ENCODE peak calls at places on chromosomes 13 and 19, in four cellular contexts. Z is HCT116, D is K562, U is H1. X is an unnamed sample. For H3K4me1, the result is how much of the 10 kb centered on the place peaks cover.

GRCh38 chr13:80237646-80238045 is 103.3 kb downstream of the SPRY2 start:
- DNase-seq in D (no peak), U (no peak), Z (no peak), X (no peak)

GRCh38 chr19:42283248-42284065 is 14.4 kb downstream of the CIC start:
- DNase-seq in U (peak), Z (peak), D (peak), X (peak)

GRCh38 chr19:41998246-41999020 is 4.4 kb upstream of the ATP1A3 start:
- DNase-seq in Z (peak), D (peak), U (peak), X (no peak)

GRCh38 chr13:45328661-45329105 is 12.3 kb downstream of the TPT1 start:
- DNase-seq in U (no peak), Z (no peak), D (no peak), X (no peak)

GRCh38 chr19:7318176-7318575 is 24.0 kb upstream of the INSR start:
- DNase-seq in U (no peak), D (no peak), Z (no peak), X (no peak)

GRCh38 chr13:73440296-73440895 is 381.6 kb downstream of the KLF5 start:
- DNase-seq in D (no peak), U (no peak), Z (peak), X (no peak)

GRCh38 chr13:23703241-23703640 is 133.0 kb downstream of the TNFRSF19 start:
- DNase-seq in D (no peak), Z (no peak), U (no peak), X (no peak)

GRCh38 chr13:93776936-93777335 is 550.3 kb downstream of the GPC6 start:
- DNase-seq in U (no peak), Z (no peak), D (no peak), X (no peak)

GRCh38 chr19:54850930-54851329 is 687 bp downstream of the KIR3DL2 start:
- DNase-seq in U (no peak), D (no peak), Z (no peak), X (no peak)

GRCh38 chr19:41872384-41872774 is 4.7 kb upstream of the CD79A start:
- DNase-seq in D (peak), Z (no peak), U (no peak), X (no peak)

GRCh38 chr19:40233811-40234389 is 7.4 kb upstream of the CCNP start:
- DNase-seq in Z (no peak), U (no peak), D (no peak), X (no peak)
- TF ChIP-seq EGR1 in Z (no peak), U (no peak), D (no peak), X (no peak)

GRCh38 chr19:19388568-19389555 is 16.6 kb upstream of the GATAD2A start:
- DNase-seq in D (peak), Z (no peak), U (no peak), X (no peak)
- H3K4me1 ChIP-seq in D (under half), Z (under half), U (under half), X (under half)

GRCh38 chr19:17671906-17672305 is 16.2 kb downstream of the UNC13A start:
- DNase-seq in U (peak), D (peak), Z (peak), X (no peak)
- TF ChIP-seq EGR1 in U (no peak), D (no peak), Z (no peak), X (no peak)

GRCh38 chr19:51142119-51142518 is at the start of gene SIGLEC7:
- DNase-seq in D (no peak), Z (no peak), U (no peak), X (no peak)

GRCh38 chr19:51139299-51140018 is 2.6 kb upstream of the SIGLEC7 start:
- DNase-seq in Z (no peak), U (no peak), D (no peak), X (no peak)

GRCh38 chr19:51143486-51143885 is 1.4 kb downstream of the SIGLEC7 start:
- DNase-seq in D (no peak), Z (no peak), U (no peak), X (no peak)

GRCh38 chr19:51140441-51140840 is 1.7 kb upstream of the SIGLEC7 start:
- DNase-seq in U (peak), D (no peak), Z (no peak), X (no peak)

GRCh38 chr19:51141181-51141580 is 920 bp upstream of the SIGLEC7 start:
- DNase-seq in D (no peak), U (no peak), Z (no peak), X (no peak)
- H3K4me1 ChIP-seq in D (under half), U (under half), Z (under half), X (under half)

GRCh38 chr13:113002206-113002821 is 33.3 kb downstream of the MCF2L start:
- DNase-seq in D (no peak), U (peak), Z (no peak), X (no peak)
- TF ChIP-seq EGR1 in D (no peak), U (peak), Z (no peak), X (no peak)

DNA sequence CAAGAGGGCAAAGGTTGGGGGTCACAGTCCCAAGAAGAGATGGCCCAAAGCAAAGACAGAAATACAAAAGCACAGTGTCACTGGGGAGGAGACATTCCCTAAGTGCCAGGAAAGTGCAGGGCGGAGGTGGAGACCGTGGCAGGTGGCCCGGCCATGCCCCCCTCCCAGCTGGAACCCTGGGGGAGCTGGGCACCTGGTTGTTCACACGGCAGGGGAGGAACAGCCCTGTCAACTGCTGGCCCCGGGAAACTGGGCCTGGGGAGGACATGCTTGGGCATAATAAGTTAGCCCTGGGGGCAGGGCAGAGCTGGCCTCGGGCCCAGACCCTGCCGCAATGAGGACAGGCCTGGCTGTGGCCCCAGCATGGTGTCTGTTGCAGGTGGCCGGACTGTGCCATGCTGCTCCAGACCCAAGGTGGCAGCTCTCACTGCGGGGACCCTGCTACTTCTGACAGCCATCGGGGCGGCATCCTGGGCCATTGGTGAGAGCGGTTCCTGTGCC is 7.4 kb downstream of the HPN start:
- DNase-seq in Z (no peak), U (no peak), D (no peak), X (no peak)
- H3K4me1 ChIP-seq in Z (under half), U (under half), D (under half), X (under half)